ENCODE peak calls at places on chromosomes 6 and 20, in nine cellular contexts. One of them, this sample, is unnamed.

GRCh38 chr6:90286884-90287488 is 9.7 kb downstream of the BACH2 start:
- DNase-seq in heart right ventricle: no peak
- DNase-seq in fibroblast of lung: peak
- DNase-seq in astrocyte: no peak
- DNase-seq in spleen: no peak
- DNase-seq in pancreas: no peak
- DNase-seq in lung: no peak
- DNase-seq in hepatocyte: peak
- DNase-seq in A549: peak
- DNase-seq in this sample: no peak

GRCh38 chr6:37660317-37660716 is 37.4 kb downstream of the MDGA1 start:
- DNase-seq in heart right ventricle: no peak
- DNase-seq in fibroblast of lung: no peak
- DNase-seq in astrocyte: no peak
- DNase-seq in spleen: no peak
- DNase-seq in pancreas: no peak
- DNase-seq in lung: no peak
- DNase-seq in hepatocyte: no peak
- DNase-seq in A549: no peak
- DNase-seq in this sample: no peak

GRCh38 chr20:37841389-37841788 is 61.5 kb upstream of the VSTM2L start:
- DNase-seq in heart right ventricle: no peak
- DNase-seq in fibroblast of lung: no peak
- DNase-seq in astrocyte: no peak
- DNase-seq in spleen: no peak
- DNase-seq in pancreas: no peak
- DNase-seq in lung: no peak
- DNase-seq in hepatocyte: no peak
- DNase-seq in A549: no peak
- DNase-seq in this sample: no peak

GRCh38 chr6:149271348-149272340 is 45.9 kb upstream of the TAB2 start:
- DNase-seq in heart right ventricle: no peak
- DNase-seq in fibroblast of lung: peak
- DNase-seq in astrocyte: peak
- DNase-seq in spleen: peak
- DNase-seq in pancreas: no peak
- DNase-seq in lung: no peak
- DNase-seq in hepatocyte: no peak
- DNase-seq in A549: no peak
- DNase-seq in this sample: no peak

GRCh38 chr6:85078071-85078470 is 313.7 kb upstream of the TBX18 start:
- DNase-seq in heart right ventricle: no peak
- DNase-seq in fibroblast of lung: peak
- DNase-seq in astrocyte: peak
- DNase-seq in spleen: no peak
- DNase-seq in pancreas: no peak
- DNase-seq in lung: no peak
- DNase-seq in hepatocyte: peak
- DNase-seq in A549: peak
- DNase-seq in this sample: peak

GRCh38 chr6:16108996-16109658 is 19.8 kb upstream of the MYLIP start:
- DNase-seq in heart right ventricle: no peak
- DNase-seq in fibroblast of lung: no peak
- DNase-seq in astrocyte: no peak
- DNase-seq in spleen: no peak
- DNase-seq in pancreas: peak
- DNase-seq in lung: peak
- DNase-seq in hepatocyte: peak
- DNase-seq in A549: no peak
- DNase-seq in this sample: no peak

GRCh38 chr6:169250660-169251059 is 3.0 kb downstream of the THBS2 start:
- DNase-seq in heart right ventricle: no peak
- DNase-seq in fibroblast of lung: peak
- DNase-seq in astrocyte: peak
- DNase-seq in spleen: no peak
- DNase-seq in pancreas: no peak
- DNase-seq in lung: no peak
- DNase-seq in hepatocyte: no peak
- DNase-seq in A549: peak
- DNase-seq in this sample: peak

GRCh38 chr6:692356-692851 is 535 bp downstream of the EXOC2 start:
- DNase-seq in heart right ventricle: no peak
- DNase-seq in fibroblast of lung: peak
- DNase-seq in astrocyte: peak
- DNase-seq in spleen: peak
- DNase-seq in pancreas: peak
- DNase-seq in lung: peak
- DNase-seq in hepatocyte: peak
- DNase-seq in A549: peak
- DNase-seq in this sample: no peak

GRCh38 chr6:25279748-25280616 is 808 bp downstream of the CARMIL1 start:
- DNase-seq in heart right ventricle: peak
- DNase-seq in fibroblast of lung: no peak
- DNase-seq in astrocyte: no peak
- DNase-seq in spleen: no peak
- DNase-seq in pancreas: peak
- DNase-seq in lung: no peak
- DNase-seq in hepatocyte: peak
- DNase-seq in A549: peak
- DNase-seq in this sample: no peak

GRCh38 chr6:127190552-127190951 is 72.1 kb downstream of the RSPO3 start:
- DNase-seq in heart right ventricle: no peak
- DNase-seq in fibroblast of lung: peak
- DNase-seq in astrocyte: no peak
- DNase-seq in spleen: no peak
- DNase-seq in pancreas: no peak
- DNase-seq in lung: no peak
- DNase-seq in hepatocyte: peak
- DNase-seq in A549: peak
- DNase-seq in this sample: no peak

GRCh38 chr6:131807644-131808459 is at the start of gene ENPP1:
- DNase-seq in heart right ventricle: peak
- DNase-seq in fibroblast of lung: peak
- DNase-seq in astrocyte: peak
- DNase-seq in spleen: peak
- DNase-seq in pancreas: peak
- DNase-seq in lung: peak
- DNase-seq in hepatocyte: peak
- DNase-seq in A549: peak
- DNase-seq in this sample: no peak

GRCh38 chr6:117728626-117729025 is 53.4 kb downstream of the NUS1 start:
- DNase-seq in heart right ventricle: no peak
- DNase-seq in fibroblast of lung: no peak
- DNase-seq in astrocyte: no peak
- DNase-seq in spleen: no peak
- DNase-seq in pancreas: no peak
- DNase-seq in lung: no peak
- DNase-seq in hepatocyte: no peak
- DNase-seq in A549: no peak
- DNase-seq in this sample: no peak

GRCh38 chr6:85452441-85452881 is 2.6 kb downstream of the NT5E start:
- DNase-seq in heart right ventricle: no peak
- DNase-seq in fibroblast of lung: peak
- DNase-seq in astrocyte: peak
- DNase-seq in spleen: no peak
- DNase-seq in pancreas: no peak
- DNase-seq in lung: no peak
- DNase-seq in hepatocyte: no peak
- DNase-seq in A549: peak
- DNase-seq in this sample: peak

GRCh38 chr6:145272246-145272645 is 463.1 kb downstream of the EPM2A start:
- DNase-seq in heart right ventricle: no peak
- DNase-seq in fibroblast of lung: no peak
- DNase-seq in astrocyte: no peak
- DNase-seq in spleen: no peak
- DNase-seq in pancreas: no peak
- DNase-seq in lung: no peak
- DNase-seq in hepatocyte: no peak
- DNase-seq in A549: no peak
- DNase-seq in this sample: no peak

GRCh38 chr6:145273136-145273535 is 462.2 kb downstream of the EPM2A start:
- DNase-seq in heart right ventricle: no peak
- DNase-seq in fibroblast of lung: no peak
- DNase-seq in astrocyte: no peak
- DNase-seq in spleen: no peak
- DNase-seq in pancreas: no peak
- DNase-seq in lung: no peak
- DNase-seq in hepatocyte: no peak
- DNase-seq in A549: no peak
- DNase-seq in this sample: no peak

GRCh38 chr6:145271086-145271485 is 464.2 kb downstream of the EPM2A start:
- DNase-seq in heart right ventricle: no peak
- DNase-seq in fibroblast of lung: no peak
- DNase-seq in astrocyte: no peak
- DNase-seq in spleen: no peak
- DNase-seq in pancreas: no peak
- DNase-seq in lung: no peak
- DNase-seq in hepatocyte: peak
- DNase-seq in A549: no peak
- DNase-seq in this sample: no peak

GRCh38 chr6:145274083-145274482 is 461.2 kb downstream of the EPM2A start:
- DNase-seq in heart right ventricle: no peak
- DNase-seq in fibroblast of lung: no peak
- DNase-seq in astrocyte: no peak
- DNase-seq in spleen: no peak
- DNase-seq in pancreas: no peak
- DNase-seq in lung: no peak
- DNase-seq in hepatocyte: no peak
- DNase-seq in A549: no peak
- DNase-seq in this sample: no peak

DNA sequence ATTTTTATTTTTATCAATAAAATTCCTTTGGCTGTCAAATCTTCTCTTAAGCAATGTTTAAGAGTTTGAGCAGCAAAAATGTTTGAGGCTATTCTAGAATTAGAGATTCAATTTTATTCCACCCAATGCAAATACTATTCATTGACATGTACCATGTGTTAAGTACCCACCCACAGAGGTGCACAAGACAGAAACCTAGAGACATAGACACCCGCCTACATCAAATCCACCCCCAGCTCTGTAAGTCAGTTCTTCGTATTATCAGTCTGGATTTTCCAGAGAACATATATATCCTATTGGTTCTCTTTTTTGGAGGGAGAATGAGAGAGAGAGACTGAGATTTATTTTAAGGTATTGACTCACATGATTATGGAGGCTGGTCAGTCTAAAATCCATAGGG is 463.7 kb downstream of the EPM2A start:
- DNase-seq in heart right ventricle: no peak
- DNase-seq in fibroblast of lung: no peak
- DNase-seq in astrocyte: no peak
- DNase-seq in spleen: no peak
- DNase-seq in pancreas: no peak
- DNase-seq in lung: no peak
- DNase-seq in hepatocyte: no peak
- DNase-seq in A549: no peak
- DNase-seq in this sample: no peak
- H3K4me3 ChIP-seq in heart right ventricle: no peak
- H3K4me3 ChIP-seq in fibroblast of lung: no peak
- H3K4me3 ChIP-seq in astrocyte: no peak
- H3K4me3 ChIP-seq in spleen: no peak
- H3K4me3 ChIP-seq in pancreas: no peak
- H3K4me3 ChIP-seq in lung: no peak
- H3K4me3 ChIP-seq in hepatocyte: no peak
- H3K4me3 ChIP-seq in A549: no peak
- H3K4me3 ChIP-seq in this sample: no peak

DNA sequence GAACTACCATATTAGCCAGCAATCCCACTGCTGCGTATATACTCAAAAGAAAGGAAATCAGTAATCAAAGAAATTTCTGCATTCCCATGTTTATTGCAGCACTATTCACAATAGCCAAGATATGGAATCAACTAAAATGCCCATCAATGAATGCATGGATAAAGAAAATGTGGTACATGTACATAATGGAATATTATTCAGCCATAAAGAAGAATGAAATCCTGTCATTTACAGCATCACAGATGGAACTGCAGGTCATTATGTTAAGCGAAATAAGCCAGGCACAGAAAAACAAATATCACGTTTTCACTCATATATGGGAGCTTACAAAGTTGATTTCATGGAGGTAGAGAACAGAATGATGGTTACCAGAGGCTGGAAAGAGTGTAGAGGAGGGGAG is 65.1 kb downstream of the ALDH8A1 start:
- DNase-seq in heart right ventricle: no peak
- DNase-seq in fibroblast of lung: no peak
- DNase-seq in astrocyte: no peak
- DNase-seq in spleen: no peak
- DNase-seq in pancreas: no peak
- DNase-seq in lung: no peak
- DNase-seq in hepatocyte: no peak
- DNase-seq in A549: no peak
- DNase-seq in this sample: no peak
- TF ChIP-seq CTCF in heart right ventricle: no peak
- TF ChIP-seq CTCF in fibroblast of lung: no peak
- TF ChIP-seq CTCF in astrocyte: no peak
- TF ChIP-seq CTCF in spleen: no peak
- TF ChIP-seq CTCF in pancreas: no peak
- TF ChIP-seq CTCF in lung: no peak
- TF ChIP-seq CTCF in hepatocyte: no peak
- TF ChIP-seq CTCF in A549: no peak
- TF ChIP-seq CTCF in this sample: no peak

GRCh38 chr6:30611856-30612194 is 5.2 kb downstream of the PPP1R10 start:
- DNase-seq in heart right ventricle: no peak
- DNase-seq in fibroblast of lung: no peak
- DNase-seq in astrocyte: no peak
- DNase-seq in spleen: no peak
- DNase-seq in pancreas: no peak
- DNase-seq in lung: no peak
- DNase-seq in hepatocyte: no peak
- DNase-seq in A549: no peak
- DNase-seq in this sample: no peak
- H3K4me3 ChIP-seq in heart right ventricle: no peak
- H3K4me3 ChIP-seq in fibroblast of lung: no peak
- H3K4me3 ChIP-seq in astrocyte: no peak
- H3K4me3 ChIP-seq in spleen: no peak
- H3K4me3 ChIP-seq in pancreas: no peak
- H3K4me3 ChIP-seq in lung: no peak
- H3K4me3 ChIP-seq in hepatocyte: no peak
- H3K4me3 ChIP-seq in A549: no peak
- H3K4me3 ChIP-seq in this sample: no peak

DNA sequence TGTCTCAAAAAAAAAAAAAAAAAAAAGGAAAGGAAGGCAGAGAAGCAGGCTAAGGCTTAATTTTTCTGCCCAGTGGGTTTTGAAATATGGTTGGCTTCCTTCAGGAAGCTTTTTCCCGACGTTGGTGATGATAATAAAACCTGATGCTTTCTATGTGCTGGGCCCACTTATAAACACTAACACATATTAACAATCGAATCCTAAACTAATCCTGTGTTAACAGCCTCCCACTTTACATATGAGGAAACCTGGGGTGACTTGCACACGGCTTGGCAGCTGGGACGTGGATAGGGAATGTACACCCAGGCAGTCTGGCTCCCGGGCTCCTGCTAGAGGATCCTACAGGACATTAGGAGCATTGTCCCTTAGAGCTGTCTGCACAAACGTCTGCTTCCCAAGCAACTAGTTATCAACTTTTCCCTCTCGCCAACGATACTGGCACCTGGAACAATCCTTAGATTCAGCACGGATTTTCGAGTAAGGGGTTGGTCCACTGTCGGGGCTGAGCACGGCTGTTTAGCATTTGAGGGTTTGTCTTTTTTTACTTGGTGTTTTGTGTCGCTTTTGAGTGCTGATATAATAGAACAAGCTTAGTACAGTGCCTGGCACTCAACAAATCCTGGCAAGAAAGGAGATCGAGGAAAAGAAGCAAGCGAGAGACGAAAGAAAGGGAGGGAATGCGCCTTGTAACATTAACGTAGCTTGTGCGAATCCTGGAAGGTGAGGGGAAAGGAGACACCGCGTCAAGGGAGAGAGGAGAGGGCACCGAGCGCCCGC is 622 bp upstream of the KIZ start:
- DNase-seq in heart right ventricle: peak
- DNase-seq in fibroblast of lung: peak
- DNase-seq in astrocyte: peak
- DNase-seq in spleen: peak
- DNase-seq in pancreas: peak
- DNase-seq in lung: no peak
- DNase-seq in hepatocyte: peak
- DNase-seq in A549: peak
- DNase-seq in this sample: peak
- TF ChIP-seq CTCF in heart right ventricle: peak
- TF ChIP-seq CTCF in fibroblast of lung: no peak
- TF ChIP-seq CTCF in astrocyte: no peak
- TF ChIP-seq CTCF in spleen: no peak
- TF ChIP-seq CTCF in pancreas: no peak
- TF ChIP-seq CTCF in lung: no peak
- TF ChIP-seq CTCF in hepatocyte: no peak
- TF ChIP-seq CTCF in A549: peak
- TF ChIP-seq CTCF in this sample: no peak

This sample was measured in HFF-Myc.